ENCODE peak calls at places on chromosomes 2 and 18, in ten cellular contexts. V is Panc1, J is aorta, W is fibroblast of the aortic adventitia, A is upper lobe of left lung, F is fibroblast of pulmonary artery, I is IMR-90, U is GM12865, G is mammary epithelial cell, H is fibroblast of villous mesenchyme. C is an unnamed sample.

GRCh38 chr2:234251326-234252271 is 201.1 kb downstream of the SPP2 start:
- DNase-seq in V (no peak), J (no peak), W (peak), A (no peak), F (peak), I (peak), U (no peak), G (peak), H (peak), C (peak)

GRCh38 chr18:741931-742512 is 29.6 kb upstream of the ENOSF1 start:
- DNase-seq in V (peak), J (no peak), W (peak), A (no peak), F (peak), I (peak), U (peak), G (peak), H (peak), C (peak)

GRCh38 chr18:26756556-26756955 is 109.0 kb downstream of the AQP4 start:
- DNase-seq in V (no peak), J (no peak), W (no peak), A (no peak), F (no peak), I (no peak), U (no peak), G (no peak), H (no peak), C (peak)

GRCh38 chr2:159891917-159892691 is 94.1 kb upstream of the CD302 start:
- DNase-seq in V (no peak), J (no peak), W (peak), A (no peak), F (peak), I (peak), U (no peak), G (peak), H (peak), C (peak)

GRCh38 chr18:62486290-62486964 is 36.4 kb upstream of the ZCCHC2 start:
- DNase-seq in V (peak), J (no peak), W (peak), A (peak), F (peak), I (peak), U (peak), G (peak), H (no peak), C (peak)

GRCh38 chr18:5546660-5547059 is 2.9 kb upstream of the EPB41L3 start:
- DNase-seq in V (no peak), J (no peak), W (peak), A (no peak), F (peak), I (peak), U (peak), G (no peak), H (peak), C (peak)

GRCh38 chr2:41880561-41881243 is 167.1 kb upstream of the PKDCC start:
- DNase-seq in V (no peak), J (no peak), W (no peak), A (no peak), F (no peak), I (no peak), U (no peak), G (no peak), H (peak), C (no peak)

GRCh38 chr2:147006724-147007123 is 838.1 kb upstream of the ACVR2A start:
- DNase-seq in V (no peak), J (no peak), W (peak), A (no peak), F (peak), I (no peak), U (no peak), G (no peak), H (peak), C (no peak)

GRCh38 chr2:188322569-188323531 is 31.2 kb downstream of the GULP1 start:
- DNase-seq in V (no peak), J (no peak), W (peak), A (no peak), F (peak), I (peak), U (no peak), G (no peak), H (peak), C (no peak)

GRCh38 chr18:36809590-36810381 is 19.0 kb downstream of the TPGS2 start:
- DNase-seq in V (no peak), J (no peak), W (peak), A (peak), F (peak), I (peak), U (peak), G (peak), H (peak), C (peak)

GRCh38 chr2:224025874-224026273 is 13.2 kb downstream of the SERPINE2 start:
- DNase-seq in V (no peak), J (no peak), W (no peak), A (peak), F (no peak), I (no peak), U (peak), G (no peak), H (peak), C (no peak)

GRCh38 chr18:41829648-41830516 is 125.2 kb upstream of the PIK3C3 start:
- DNase-seq in V (no peak), J (no peak), W (no peak), A (no peak), F (peak), I (no peak), U (no peak), G (peak), H (peak), C (no peak)

GRCh38 chr2:65361623-65362022 is 70.8 kb downstream of the SPRED2 start:
- DNase-seq in V (no peak), J (no peak), W (no peak), A (no peak), F (no peak), I (peak), U (no peak), G (no peak), H (no peak), C (no peak)

GRCh38 chr2:30417253-30417652 is 29.8 kb upstream of the LCLAT1 start:
- DNase-seq in V (no peak), J (no peak), W (peak), A (peak), F (peak), I (peak), U (no peak), G (no peak), H (peak), C (no peak)

GRCh38 chr2:126637393-126637792 is 18.6 kb upstream of the GYPC start:
- DNase-seq in V (no peak), J (no peak), W (no peak), A (no peak), F (no peak), I (no peak), U (no peak), G (no peak), H (no peak), C (no peak)

GRCh38 chr18:44507729-44508325 is 172.9 kb upstream of the SETBP1 start:
- DNase-seq in V (no peak), J (peak), W (no peak), A (peak), F (peak), I (no peak), U (peak), G (no peak), H (no peak), C (no peak)

DNA sequence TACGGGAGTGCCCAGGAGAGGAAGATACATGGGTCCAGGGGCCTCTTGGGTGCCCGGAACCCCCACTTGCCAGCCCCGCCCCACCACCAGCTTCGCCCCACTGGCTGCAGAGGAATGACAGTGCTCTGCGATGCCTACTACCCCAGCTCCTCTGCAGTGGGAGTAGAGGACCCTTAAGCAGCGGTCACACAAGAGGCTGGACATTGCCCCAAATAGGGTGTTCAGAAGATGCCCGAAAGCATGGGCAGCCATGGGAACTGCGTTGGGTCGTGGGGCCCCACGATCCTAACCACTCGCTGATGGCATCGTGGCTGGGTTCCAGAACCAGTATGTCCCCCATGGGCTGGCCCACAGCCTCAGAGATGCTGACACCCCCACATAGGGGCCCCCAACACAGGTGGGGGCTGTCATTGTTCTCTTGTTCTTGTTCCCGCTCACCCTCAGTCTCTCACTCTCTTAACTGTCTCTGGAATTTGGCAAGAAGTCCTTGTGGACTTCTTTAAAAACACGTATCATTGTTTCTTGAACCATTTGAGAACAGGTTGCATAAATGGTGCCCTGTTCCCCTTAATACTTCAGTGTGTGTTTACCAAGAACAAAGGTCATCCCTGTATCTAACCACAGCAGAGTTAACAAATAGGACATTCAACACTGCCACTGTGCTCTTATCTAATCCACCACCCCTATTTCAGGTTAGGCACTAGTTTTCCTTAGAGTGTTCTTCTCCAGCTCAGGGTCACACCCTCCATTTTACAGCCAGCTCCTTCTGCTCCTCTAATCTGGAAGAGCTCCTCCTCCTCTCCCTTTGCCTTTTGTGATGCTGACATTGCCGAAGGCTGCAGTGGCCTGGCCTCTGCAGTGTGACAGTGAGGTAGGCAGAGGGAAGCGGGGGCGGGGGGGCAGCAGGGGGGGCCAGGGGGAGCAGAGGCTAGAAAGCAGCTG is 76.3 kb downstream of the STPG4 start:
- DNase-seq in V (no peak), J (peak), W (no peak), A (no peak), F (no peak), I (no peak), U (no peak), G (no peak), H (no peak), C (no peak)
- H3K4me3 ChIP-seq in V (no peak), J (no peak), W (no peak), A (no peak), F (no peak), I (no peak), U (no peak), G (no peak), H (no peak), C (no peak)

DNA sequence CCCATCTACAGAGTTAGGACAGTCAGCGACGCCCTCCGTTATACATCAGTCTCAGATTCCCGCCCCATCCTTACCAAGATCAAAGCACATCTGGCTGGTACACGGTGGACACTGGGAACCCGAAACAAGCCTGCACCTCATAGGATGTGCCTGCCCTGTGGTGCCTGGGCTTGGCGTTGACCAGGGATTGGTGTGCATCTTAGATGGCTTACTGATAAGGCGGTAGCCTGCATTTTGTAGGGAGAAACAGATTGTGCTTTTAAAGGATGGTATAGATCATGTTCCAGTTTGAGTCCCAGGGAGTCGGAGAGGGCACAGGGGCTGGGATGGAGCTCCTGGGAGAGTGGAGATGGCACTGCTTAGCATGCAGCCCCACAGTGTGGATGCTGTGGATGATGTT is 108.0 kb downstream of the EML6 start:
- DNase-seq in V (no peak), J (no peak), W (no peak), A (no peak), F (no peak), I (no peak), U (no peak), G (no peak), H (no peak), C (no peak)
- H3K4me3 ChIP-seq in V (no peak), J (no peak), W (no peak), A (no peak), F (no peak), I (no peak), U (no peak), G (no peak), H (no peak), C (no peak)

DNA sequence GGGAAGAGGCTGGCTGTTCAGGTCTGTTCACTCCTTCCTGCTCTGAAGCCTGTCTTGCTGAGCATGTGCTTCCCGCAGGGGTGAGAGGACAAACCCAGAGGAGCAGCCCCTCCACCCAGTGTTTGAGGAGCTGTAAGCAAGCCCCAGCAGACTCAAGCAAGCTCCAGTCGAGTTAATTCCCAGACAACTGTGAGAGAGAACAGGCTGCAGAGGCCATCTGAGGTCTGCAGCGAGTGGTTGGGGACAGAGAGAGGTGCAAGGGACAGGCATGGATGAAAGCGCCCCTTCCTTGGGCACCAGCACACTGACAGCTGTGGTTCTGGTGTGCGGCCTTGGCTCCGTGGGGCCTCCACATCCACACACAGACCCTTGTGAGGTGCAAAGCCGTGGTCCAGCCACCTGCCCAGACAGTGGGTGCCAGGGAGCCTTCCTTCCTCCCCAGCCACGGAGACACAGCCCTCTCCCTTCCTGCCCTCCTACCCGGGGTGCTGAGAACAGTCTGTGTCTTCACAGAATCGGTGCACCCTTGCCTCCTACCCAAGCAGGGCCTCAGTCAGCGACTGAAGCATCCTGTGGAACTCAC is 36.2 kb downstream of the MAL start:
- DNase-seq in V (no peak), J (peak), W (no peak), A (peak), F (no peak), I (no peak), U (no peak), G (no peak), H (no peak), C (no peak)
- H3K4me3 ChIP-seq in V (no peak), J (no peak), W (no peak), A (no peak), F (no peak), I (no peak), U (no peak), G (no peak), H (no peak), C (no peak)

DNA sequence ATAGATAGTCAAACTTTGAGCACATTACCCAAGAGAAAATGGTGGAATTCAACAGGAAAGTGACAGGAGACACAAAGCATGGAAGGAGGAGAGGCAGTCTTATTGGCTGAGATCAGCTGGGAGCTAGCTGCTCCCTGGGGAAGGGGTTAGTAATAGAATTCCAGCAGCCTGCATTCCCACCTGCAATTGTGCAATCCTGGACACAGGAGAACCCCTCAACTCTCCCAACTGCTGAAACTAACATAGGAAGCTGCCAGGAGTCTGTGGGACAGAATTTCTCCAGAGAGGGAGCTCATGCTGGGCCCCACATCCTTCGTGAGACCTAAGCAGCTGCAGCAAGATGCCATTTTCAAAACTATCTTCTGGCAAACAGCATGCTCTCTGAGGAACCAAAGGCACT is 69.8 kb upstream of the ACVR1C start:
- DNase-seq in V (no peak), J (no peak), W (peak), A (no peak), F (peak), I (peak), U (no peak), G (no peak), H (peak), C (no peak)
- H3K4me3 ChIP-seq in V (no peak), J (no peak), W (no peak), A (no peak), F (no peak), I (no peak), U (no peak), G (no peak), H (no peak), C (no peak)

GRCh38 chr2:26691881-26692813 is at the start of gene KCNK3:
- DNase-seq in V (no peak), J (peak), W (no peak), A (peak), F (peak), I (peak), U (peak), G (no peak), H (peak), C (no peak)
- H3K4me3 ChIP-seq in V (peak), J (peak), W (peak), A (peak), F (no peak), I (peak), U (no peak), G (no peak), H (peak), C (no peak)